ENCODE peak calls at places on chromosomes 3 and 15, in six cellular contexts. O, Z, C, Q, N and I are unnamed samples.
A peak's percentile ranks its signal among the peaks of the same experiment; 100 is the strongest.

GRCh38 chr3:13013994-13014754 is 59.1 kb downstream of the IQSEC1 start:
- DNase-seq in O (no peak), Q (no peak), C (no peak), N (no peak), Z (peak; percentile 84), I (no peak)

GRCh38 chr3:38121832-38122461 is 15.0 kb downstream of the ACAA1 start:
- DNase-seq in Q (no peak), Z (no peak), C (no peak), N (no peak), O (no peak), I (no peak)

GRCh38 chr3:196486263-196486662 is 17.3 kb downstream of the RNF168 start:
- DNase-seq in O (no peak), N (no peak), Z (no peak), C (peak; percentile 26), Q (peak; percentile 12), I (no peak)

GRCh38 chr15:66408690-66409089 is 22.0 kb downstream of the MAP2K1 start:
- DNase-seq in N (no peak), Z (no peak), Q (peak; percentile 54), O (no peak), C (no peak), I (no peak)

GRCh38 chr3:99351097-99351496 is 287.3 kb upstream of the COL8A1 start:
- DNase-seq in O (no peak), Q (no peak), Z (no peak), N (no peak), C (no peak), I (no peak)

GRCh38 chr3:126119008-126119675 is 35.2 kb upstream of the SLC41A3 start:
- DNase-seq in Q (no peak), Z (no peak), O (no peak), N (no peak), C (peak; percentile 54), I (no peak)

GRCh38 chr15:55912982-55913381 is 80.4 kb downstream of the NEDD4 start:
- DNase-seq in Q (no peak), C (no peak), O (no peak), Z (no peak), N (no peak), I (no peak)

GRCh38 chr15:81865850-81866537 is 179.8 kb downstream of the MEX3B start:
- DNase-seq in N (no peak), C (no peak), Z (no peak), Q (no peak), O (no peak), I (no peak)

GRCh38 chr15:31254431-31255175 is 72.0 kb upstream of the KLF13 start:
- DNase-seq in C (no peak), O (no peak), Z (no peak), N (no peak), Q (peak; percentile 75), I (no peak)

GRCh38 chr3:126125341-126125740 is 41.4 kb upstream of the SLC41A3 start:
- DNase-seq in Z (no peak), Q (no peak), O (no peak), N (peak; percentile 1), C (no peak), I (no peak)

GRCh38 chr15:60026555-60026954 is 22.4 kb downstream of the FOXB1 start:
- DNase-seq in Q (peak; percentile 27), C (no peak), O (no peak), N (no peak), Z (peak; percentile 34), I (no peak)

GRCh38 chr3:171953300-171954022 is 85.9 kb upstream of the FNDC3B start:
- DNase-seq in N (no peak), Q (peak; percentile 36), O (no peak), C (peak; percentile 37), Z (no peak), I (no peak)

GRCh38 chr3:57048052-57048671 is 12.3 kb upstream of the SPATA12 start:
- DNase-seq in O (peak; percentile 48), Z (no peak), N (peak; percentile 61), Q (peak; percentile 47), C (no peak), I (no peak)

GRCh38 chr3:153348457-153349137 is 186.6 kb downstream of the RAP2B start:
- DNase-seq in Z (no peak), C (peak; percentile 18), O (no peak), N (no peak), Q (no peak), I (no peak)

GRCh38 chr3:127013758-127014535 is 31.0 kb downstream of the PLXNA1 start:
- DNase-seq in Q (no peak), N (no peak), Z (no peak), C (no peak), O (no peak), I (no peak)

GRCh38 chr3:154766765-154767503 is 313.2 kb upstream of the MME start:
- DNase-seq in Q (no peak), N (no peak), O (no peak), C (no peak), Z (no peak), I (no peak)